ENCODE peak calls at places on chromosomes 16 and 17, in four cellular contexts. J, B, R and E are unnamed samples.

GRCh38 chr17:66564992-66565465 is 262.6 kb downstream of the PRKCA start:
- DNase-seq in B (no peak), J (no peak), R (no peak), E (no peak)

GRCh38 chr17:64118452-64118979 is 11.4 kb downstream of the ERN1 start:
- DNase-seq in J (peak; percentile 71), R (no peak), B (no peak), E (peak; percentile 54)

GRCh38 chr16:84436196-84436595 is 67.9 kb downstream of the ATP2C2 start:
- DNase-seq in J (no peak), B (no peak), R (no peak), E (no peak)

GRCh38 chr17:42272576-42272975 is 3.6 kb downstream of the STAT5B start:
- DNase-seq in J (no peak), R (no peak), B (no peak), E (no peak)

GRCh38 chr17:32503251-32504165 is 16.7 kb downstream of the CDK5R1 start:
- DNase-seq in B (peak; percentile 90), R (no peak), J (no peak), E (no peak)

GRCh38 chr16:72094266-72094610 is 591 bp downstream of the DHX38 start:
- DNase-seq in R (no peak), J (no peak), B (no peak), E (no peak)

GRCh38 chr16:71472041-71472440 is 10.0 kb upstream of the ZNF23 start:
- DNase-seq in J (no peak), B (no peak), R (no peak), E (no peak)

GRCh38 chr17:21460358-21460757 is 84.2 kb downstream of the KCNJ12 start:
- DNase-seq in R (no peak), J (no peak), B (no peak), E (no peak)

GRCh38 chr16:66427036-66427446 is at the start of gene BEAN1:
- DNase-seq in B (peak; percentile 27), R (no peak), J (no peak), E (no peak)

GRCh38 chr16:49068224-49068623 is 213.4 kb downstream of the CBLN1 start:
- DNase-seq in B (no peak), R (no peak), J (no peak), E (no peak)

GRCh38 chr17:29155235-29155965 is 24.8 kb downstream of the MYO18A start:
- DNase-seq in J (no peak), B (peak; percentile 86), R (no peak), E (no peak)

GRCh38 chr17:49444384-49444783 is 29.7 kb upstream of the PHB1 start:
- DNase-seq in J (no peak), B (no peak), R (no peak), E (no peak)

GRCh38 chr17:2592974-2593845 is at the start of gene PAFAH1B1:
- DNase-seq in R (peak; percentile 85), J (peak; percentile 81), B (peak; percentile 95), E (peak; percentile 73)

GRCh38 chr17:15651583-15652110 is 32.1 kb upstream of the FBXW10B start:
- DNase-seq in B (peak; percentile 95), R (peak; percentile 70), J (peak; percentile 74), E (peak; percentile 41)

GRCh38 chr17:7262192-7263070 is at the start of gene CLDN7:
- DNase-seq in R (no peak), B (peak; percentile 93), J (peak; percentile 87), E (peak; percentile 55)

GRCh38 chr17:8469964-8470363 is 34.3 kb downstream of the NDEL1 start:
- DNase-seq in B (peak; percentile 30), J (no peak), R (no peak), E (no peak)

GRCh38 chr17:18102640-18103039 is 5.9 kb upstream of the MYO15A start:
- DNase-seq in B (peak; percentile 61), J (no peak), R (no peak), E (no peak)

GRCh38 chr16:85425061-85425662 is 188.0 kb upstream of the GSE1 start:
- DNase-seq in R (no peak), J (peak; percentile 80), B (peak; percentile 42), E (no peak)

GRCh38 chr16:55668337-55669281 is 12.8 kb downstream of the SLC6A2 start:
- DNase-seq in R (no peak), J (no peak), B (no peak), E (no peak)